ENCODE peak calls at places on chromosomes 2 and 18, in five cellular contexts. T is hepatocyte, L is esophagus squamous epithelium, G is cardiac fibroblast, M is transverse colon. I is an unnamed sample.

GRCh38 chr2:20357588-20358394 is 7.1 kb upstream of the PUM2 start:
- DNase-seq in G (no peak), M (no peak), L (no peak), T (no peak), I (peak)

GRCh38 chr18:45336431-45336830 is 278.8 kb upstream of the SLC14A2 start:
- DNase-seq in G (no peak), L (no peak), T (no peak), M (no peak), I (peak)

GRCh38 chr18:44741070-44741469 is 60.4 kb downstream of the SETBP1 start:
- DNase-seq in T (no peak), G (no peak), M (no peak), L (no peak), I (no peak)

GRCh38 chr2:137237055-137237454 is 471.7 kb downstream of the THSD7B start:
- DNase-seq in M (no peak), T (no peak), G (peak), L (no peak), I (no peak)

GRCh38 chr2:105879106-105879797 is 134.5 kb downstream of the NCK2 start:
- DNase-seq in G (no peak), L (no peak), T (no peak), M (peak), I (no peak)

GRCh38 chr2:145551661-145552060 is 1031.7 kb upstream of the ZEB2 start:
- DNase-seq in G (no peak), T (no peak), L (no peak), M (no peak), I (no peak)

GRCh38 chr18:52326001-52326400 is 14.0 kb upstream of the DCC start:
- DNase-seq in L (no peak), M (no peak), T (no peak), G (no peak), I (no peak)

GRCh38 chr18:49447810-49448745 is 12.4 kb downstream of the DYM start:
- DNase-seq in L (no peak), G (peak), M (peak), T (peak), I (peak)

GRCh38 chr2:208820289-208820688 is 413.7 kb downstream of the PTH2R start:
- DNase-seq in M (no peak), T (peak), G (no peak), L (no peak), I (peak)

GRCh38 chr2:82314836-82315472 is 2010.4 kb upstream of the LRRTM1 start:
- DNase-seq in T (no peak), L (no peak), M (no peak), G (no peak), I (no peak)

GRCh38 chr18:39571511-39571910 is 2005.9 kb upstream of the CELF4 start:
- DNase-seq in T (peak), M (no peak), L (no peak), G (peak), I (peak)

GRCh38 chr2:62603154-62603712 is 97.2 kb upstream of the TMEM17 start:
- DNase-seq in M (no peak), L (no peak), T (no peak), G (no peak), I (no peak)

DNA sequence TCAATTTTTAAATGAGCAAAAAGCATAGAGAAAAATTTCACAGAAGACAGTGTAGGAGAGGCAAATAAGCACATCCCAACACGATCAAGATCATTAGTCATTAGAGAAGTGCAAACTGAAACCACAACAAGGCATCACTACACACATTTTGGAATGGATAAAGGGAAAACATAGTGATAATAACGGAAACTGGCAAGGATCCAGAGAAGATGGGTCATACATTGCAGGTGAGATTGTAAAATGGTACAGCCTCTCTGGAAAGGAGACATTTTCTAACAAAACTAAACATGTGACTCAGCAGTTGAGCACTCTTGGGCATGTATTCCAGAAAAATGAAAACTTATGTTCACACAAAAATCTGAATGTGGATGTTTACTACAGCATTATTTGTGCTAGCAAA is 98.3 kb upstream of the TMEM17 start:
- DNase-seq in L (no peak), T (no peak), G (no peak), M (no peak), I (peak)
- TF ChIP-seq CTCF in L (no peak), T (no peak), G (no peak), M (no peak), I (no peak)

GRCh38 chr18:35355140-35355618 is 11.0 kb upstream of the ZNF24 start:
- DNase-seq in M (peak), T (peak), L (peak), G (peak), I (peak)
- H3K4me3 ChIP-seq in M (peak), T (no peak), L (no peak), G (no peak), I (no peak)

GRCh38 chr2:132668986-132669853 is 785 bp downstream of the LYPD1 start:
- DNase-seq in G (no peak), L (no peak), T (peak), M (no peak), I (no peak)
- TF ChIP-seq CTCF in G (no peak), L (no peak), T (peak), M (no peak), I (no peak)

GRCh38 chr18:25686960-25687520 is 335.1 kb upstream of the ZNF521 start:
- DNase-seq in G (no peak), T (no peak), M (no peak), L (no peak), I (no peak)
- H3K4me3 ChIP-seq in G (no peak), T (no peak), M (no peak), L (no peak), I (no peak)

DNA sequence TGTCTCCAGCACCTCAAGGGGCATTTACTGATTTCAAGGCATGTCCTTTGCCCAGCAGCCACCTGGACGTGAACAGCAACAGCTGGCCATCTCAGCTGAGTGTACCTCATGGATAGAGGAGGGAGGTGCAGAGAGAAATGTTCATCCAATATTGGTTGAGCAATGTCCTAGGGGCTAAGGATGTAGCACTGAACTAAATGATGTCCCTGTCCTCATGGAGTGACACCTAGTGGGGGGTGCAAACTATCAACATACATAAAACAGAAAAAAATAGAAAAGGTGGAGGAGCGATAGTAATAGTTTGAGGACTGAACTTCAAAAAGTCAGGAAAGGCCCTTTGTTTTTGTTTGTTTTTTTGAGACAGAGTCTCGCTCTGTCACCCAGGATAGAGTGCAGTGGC is 4.8 kb upstream of the UGGT1 start:
- DNase-seq in G (no peak), T (no peak), M (no peak), L (no peak), I (no peak)
- TF ChIP-seq CTCF in G (no peak), T (no peak), M (no peak), L (no peak), I (no peak)

GRCh38 chr2:238105506-238106338 is 5.6 kb downstream of the ESPNL start:
- DNase-seq in T (no peak), G (no peak), L (no peak), M (peak), I (no peak)

GRCh38 chr2:238106339-238106697 is 6.2 kb downstream of the ESPNL start:
- DNase-seq in G (no peak), T (peak), M (peak), L (no peak), I (no peak)

GRCh38 chr2:238108423-238109201 is 8.5 kb downstream of the ESPNL start:
- DNase-seq in T (peak), M (peak), L (no peak), G (no peak), I (no peak)

GRCh38 chr2:238107525-238108422 is 7.6 kb downstream of the ESPNL start:
- DNase-seq in T (peak), G (no peak), M (peak), L (no peak), I (no peak)

DNA sequence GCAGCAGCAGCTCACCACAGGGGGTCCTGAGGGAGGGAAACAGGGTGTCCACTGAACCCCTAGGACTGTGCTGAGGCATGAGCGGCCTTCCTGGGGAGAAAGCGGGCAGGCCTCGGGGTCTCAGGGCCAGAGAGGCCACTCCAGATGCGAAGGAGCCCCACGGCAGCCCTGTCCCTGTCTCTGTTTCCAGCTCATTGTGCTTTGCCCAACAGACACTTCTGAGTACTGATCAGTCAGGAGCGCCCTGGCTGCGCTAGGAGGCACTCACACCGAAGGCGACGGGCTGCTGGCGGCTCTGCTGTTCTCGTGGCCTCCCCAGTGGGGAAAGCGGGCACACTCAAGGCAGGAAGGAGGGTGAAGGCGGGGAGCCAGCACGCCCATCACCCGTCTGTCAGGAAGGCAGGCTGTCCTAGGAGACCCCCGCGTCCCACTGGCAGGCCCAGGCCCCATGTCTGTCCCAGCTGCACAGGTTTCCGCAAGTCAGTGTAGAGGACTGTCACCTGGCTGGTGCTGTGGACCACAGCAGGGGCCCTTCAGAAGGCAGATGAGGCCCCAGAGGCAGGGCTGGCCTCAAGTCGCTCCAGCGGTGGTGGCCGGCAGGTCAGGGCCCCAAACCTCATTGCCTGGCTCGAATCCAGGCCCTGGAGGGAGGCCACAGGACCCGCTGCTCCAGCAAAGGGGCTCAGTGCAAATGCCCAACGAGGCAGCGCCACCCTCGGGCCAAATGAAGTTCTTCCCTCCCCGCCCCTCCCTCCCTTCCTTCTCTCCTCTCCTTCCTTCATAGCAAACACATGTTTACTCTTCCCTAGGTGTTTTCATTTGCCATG is 6.8 kb downstream of the ESPNL start:
- DNase-seq in T (peak), L (no peak), G (no peak), M (peak), I (peak)
- H3K4me3 ChIP-seq in T (no peak), L (peak), G (no peak), M (peak), I (no peak)

DNA sequence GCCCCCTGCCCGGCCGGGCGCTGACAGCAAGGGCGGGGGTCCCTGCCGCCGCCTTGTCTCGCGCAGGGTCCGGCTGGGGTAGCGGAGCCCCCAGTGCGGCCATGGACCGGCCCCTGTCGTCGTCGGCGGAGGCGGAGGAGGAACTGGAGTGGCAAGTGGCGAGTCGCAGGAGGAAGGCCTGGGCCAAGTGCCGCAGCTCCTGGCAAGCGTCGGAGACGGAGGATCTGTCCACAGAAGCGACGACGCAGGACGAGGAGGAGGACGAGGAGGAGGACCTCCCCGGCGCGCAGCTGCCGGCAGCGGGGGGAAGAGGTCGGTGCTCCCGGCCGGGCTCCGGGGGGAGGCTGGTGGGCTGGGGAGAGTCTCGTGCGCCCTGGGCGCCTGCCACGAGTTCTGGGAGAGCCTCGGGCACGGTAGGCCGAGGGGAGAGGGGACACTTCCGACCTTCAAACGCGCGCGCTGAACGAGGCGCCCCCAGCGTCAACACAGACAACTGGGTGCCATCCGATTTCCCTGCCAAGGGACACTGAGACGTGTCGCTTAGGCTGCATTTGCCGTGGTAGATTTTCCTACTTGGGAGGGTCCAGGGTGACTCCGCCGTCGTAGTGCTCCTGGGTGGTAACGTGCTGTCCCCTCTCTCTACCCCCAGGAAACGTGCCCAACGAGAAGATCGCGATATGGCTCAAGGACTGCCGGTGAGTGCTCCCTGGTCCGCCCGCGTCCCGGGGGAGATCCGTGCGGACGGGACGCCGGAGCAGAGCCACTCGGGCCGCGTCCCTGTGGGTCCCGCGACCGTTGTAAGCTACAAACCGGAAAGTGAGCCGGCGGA is 650 bp downstream of the ITPRID2 start:
- DNase-seq in T (peak), G (peak), L (peak), M (peak), I (peak)
- TF ChIP-seq CTCF in T (peak), G (no peak), L (peak), M (peak), I (peak)

GRCh38 chr18:48072428-48073204 is 142.2 kb upstream of the SMAD2 start:
- DNase-seq in G (no peak), L (no peak), T (no peak), M (no peak), I (peak)
- H3K4me3 ChIP-seq in G (no peak), L (no peak), T (no peak), M (no peak), I (no peak)

DNA sequence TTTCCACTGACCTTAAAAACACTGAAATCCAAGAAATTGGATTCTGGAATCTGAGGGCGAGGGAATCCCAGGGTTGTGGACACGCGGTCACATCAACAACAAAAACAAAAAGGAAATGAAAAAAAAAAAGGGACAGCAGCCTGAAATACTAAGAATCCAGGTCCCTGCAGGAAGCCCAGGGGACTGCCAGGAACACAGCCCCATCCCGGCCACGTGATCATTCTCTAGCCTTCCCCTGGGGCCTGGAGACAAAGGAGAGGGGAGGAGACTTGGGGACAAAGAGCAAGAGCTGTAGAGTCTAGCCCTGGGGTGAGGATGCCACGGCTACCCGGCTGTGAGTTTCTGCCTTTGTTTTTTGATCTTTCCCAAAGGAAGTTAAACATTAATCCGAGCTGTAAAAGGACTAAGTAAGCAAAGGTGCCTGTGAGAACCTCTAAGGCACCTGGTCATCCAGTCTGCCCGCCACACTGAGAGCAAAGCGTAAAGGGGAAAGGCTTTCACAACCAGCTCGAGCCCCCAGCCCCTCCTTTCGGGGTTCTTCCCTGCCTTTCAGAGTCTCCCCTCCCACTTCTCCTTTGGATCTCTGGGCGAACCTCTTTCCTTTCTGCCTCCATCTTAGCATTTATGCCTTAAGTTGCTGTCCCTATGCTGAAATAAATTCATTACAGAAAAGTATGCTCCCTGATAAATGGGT is 57.9 kb upstream of the MSH2 start:
- DNase-seq in M (peak), T (peak), G (peak), L (no peak), I (peak)
- TF ChIP-seq CTCF in M (peak), T (no peak), G (peak), L (peak), I (peak)